ENCODE peak calls at places on chromosomes 13 and 19, in ten cellular contexts. G is body of pancreas, C is stomach, N is adrenal gland, V is esophagus muscularis mucosa, I is ovary, J is HepG2, O is upper lobe of left lung, W is right lobe of liver, B is Peyer's patch. L is an unnamed sample.

GRCh38 chr19:52007436-52007804 is 591 bp downstream of the ZNF615 start:
- DNase-seq in G (no peak), C (no peak), N (no peak), V (no peak), I (peak), J (no peak), O (no peak), W (no peak), B (no peak), L (no peak)

GRCh38 chr19:46076031-46076880 is 35.5 kb upstream of the IGFL4 start:
- DNase-seq in G (no peak), C (no peak), N (no peak), V (no peak), I (no peak), J (no peak), O (no peak), W (no peak), B (no peak), L (no peak)

GRCh38 chr13:31904941-31905824 is 126.4 kb upstream of the FRY start:
- DNase-seq in G (no peak), C (no peak), N (no peak), V (no peak), I (no peak), J (no peak), O (no peak), W (no peak), B (no peak), L (no peak)

GRCh38 chr19:33396701-33397535 is 23.4 kb downstream of the CEBPG start:
- DNase-seq in G (no peak), C (no peak), N (peak), V (no peak), I (no peak), J (peak), O (no peak), W (peak), B (no peak), L (no peak)

GRCh38 chr13:65342938-65343337 is 1887.2 kb downstream of the PCDH9 start:
- DNase-seq in G (no peak), C (no peak), N (no peak), V (no peak), I (no peak), J (no peak), O (no peak), W (no peak), B (no peak), L (no peak)

GRCh38 chr13:109494955-109495354 is 291.4 kb downstream of the IRS2 start:
- DNase-seq in G (no peak), C (no peak), N (no peak), V (no peak), I (no peak), J (no peak), O (no peak), W (no peak), B (no peak), L (no peak)

GRCh38 chr19:3770136-3771032 is 1.6 kb downstream of the RAX2 start:
- DNase-seq in G (no peak), C (no peak), N (no peak), V (no peak), I (no peak), J (no peak), O (no peak), W (no peak), B (no peak), L (no peak)

GRCh38 chr19:55447421-55448174 is 4.5 kb upstream of the SHISA7 start:
- DNase-seq in G (no peak), C (no peak), N (no peak), V (no peak), I (no peak), J (no peak), O (no peak), W (no peak), B (no peak), L (no peak)

GRCh38 chr19:34217952-34218817 is 36.2 kb upstream of the GARRE1 start:
- DNase-seq in G (no peak), C (peak), N (no peak), V (no peak), I (no peak), J (no peak), O (no peak), W (no peak), B (peak), L (peak)

GRCh38 chr13:103275079-103275478 is 208.9 kb upstream of the SLC10A2 start:
- DNase-seq in G (no peak), C (no peak), N (no peak), V (no peak), I (no peak), J (no peak), O (no peak), W (no peak), B (no peak), L (no peak)

GRCh38 chr13:49877629-49878218 is 58.4 kb downstream of the SPRYD7 start:
- DNase-seq in G (no peak), C (no peak), N (no peak), V (no peak), I (no peak), J (no peak), O (no peak), W (no peak), B (no peak), L (no peak)

GRCh38 chr13:99150575-99151370 is 49.9 kb upstream of the UBAC2 start:
- DNase-seq in G (no peak), C (no peak), N (no peak), V (no peak), I (no peak), J (no peak), O (no peak), W (no peak), B (no peak), L (no peak)

GRCh38 chr13:33353646-33354045 is 68.1 kb upstream of the STARD13 start:
- DNase-seq in G (no peak), C (no peak), N (no peak), V (no peak), I (no peak), J (no peak), O (no peak), W (no peak), B (no peak), L (no peak)

GRCh38 chr13:33352023-33352422 is 66.5 kb upstream of the STARD13 start:
- DNase-seq in G (no peak), C (no peak), N (no peak), V (no peak), I (no peak), J (peak), O (no peak), W (no peak), B (no peak), L (no peak)

GRCh38 chr13:33352520-33352919 is 67.0 kb upstream of the STARD13 start:
- DNase-seq in G (no peak), C (no peak), N (no peak), V (no peak), I (no peak), J (no peak), O (no peak), W (no peak), B (no peak), L (no peak)

GRCh38 chr13:33351324-33351723 is 65.8 kb upstream of the STARD13 start:
- DNase-seq in G (no peak), C (no peak), N (no peak), V (no peak), I (no peak), J (no peak), O (no peak), W (no peak), B (no peak), L (no peak)

DNA sequence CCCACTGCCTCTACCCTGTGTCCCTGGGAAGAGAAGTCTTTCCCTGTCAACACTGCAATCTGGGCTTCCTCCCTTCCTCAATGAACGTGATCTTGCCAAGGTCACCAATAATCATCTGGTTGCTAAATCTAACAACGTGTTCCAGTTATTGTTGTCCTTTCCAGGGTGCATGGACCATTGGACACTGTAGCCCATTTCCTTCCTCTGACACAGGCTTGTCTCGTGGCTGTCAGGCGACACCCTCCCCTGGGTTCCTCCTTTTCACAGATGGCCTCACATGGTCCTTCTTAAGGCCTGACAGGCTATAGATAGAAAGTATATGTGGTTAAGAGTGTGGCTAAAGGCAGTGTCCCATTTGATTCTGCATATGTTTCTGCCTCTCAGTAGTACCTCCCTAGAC is 67.7 kb upstream of the STARD13 start:
- DNase-seq in G (no peak), C (no peak), N (peak), V (peak), I (no peak), J (no peak), O (peak), W (peak), B (peak), L (no peak)
- TF ChIP-seq POLR2A in G (no peak), C (no peak), N (no peak), V (no peak), I (no peak), J (no peak), O (peak), W (peak), B (no peak), L (no peak)

GRCh38 chr13:114018461-114019055 is 44.7 kb upstream of the C13orf46 start:
- DNase-seq in G (no peak), C (no peak), N (no peak), V (no peak), I (no peak), J (no peak), O (no peak), W (no peak), B (no peak), L (no peak)

GRCh38 chr13:114016321-114017027 is 42.6 kb upstream of the C13orf46 start:
- DNase-seq in G (no peak), C (no peak), N (no peak), V (no peak), I (no peak), J (no peak), O (no peak), W (no peak), B (no peak), L (no peak)

GRCh38 chr13:114015608-114016295 is 41.9 kb upstream of the C13orf46 start:
- DNase-seq in G (no peak), C (peak), N (no peak), V (no peak), I (no peak), J (no peak), O (peak), W (no peak), B (no peak), L (no peak)

GRCh38 chr13:114017966-114018365 is 44.1 kb upstream of the C13orf46 start:
- DNase-seq in G (no peak), C (no peak), N (no peak), V (no peak), I (no peak), J (no peak), O (no peak), W (no peak), B (no peak), L (no peak)

DNA sequence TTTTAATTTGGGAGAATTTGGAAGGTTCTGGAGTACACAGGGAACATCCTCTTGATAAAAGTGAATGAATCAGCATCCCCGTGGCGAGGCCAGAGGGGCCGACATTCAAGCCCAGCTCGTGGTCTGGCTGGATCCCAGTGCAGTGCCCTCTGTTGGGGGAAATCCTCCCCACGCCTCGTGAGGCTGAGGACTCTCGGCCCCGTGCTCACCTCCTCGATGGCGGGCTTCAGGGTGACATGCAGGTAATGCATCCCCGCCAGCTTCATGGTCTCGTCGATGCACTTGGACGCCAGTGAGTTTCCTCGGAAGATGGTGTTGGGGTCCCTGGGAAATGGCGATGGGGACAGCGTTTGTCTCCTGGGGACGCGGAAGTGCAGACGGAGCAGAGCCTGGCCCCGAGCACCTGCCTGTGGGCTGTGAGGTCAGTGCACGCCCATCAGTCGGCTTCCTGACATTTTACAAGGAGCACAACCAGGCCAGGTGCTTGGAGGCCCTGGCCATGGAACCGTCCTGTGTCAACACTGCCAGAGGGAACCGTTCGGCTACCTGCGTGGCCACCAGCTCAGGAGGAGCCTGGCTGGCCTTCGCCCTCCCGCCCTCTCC is 43.3 kb upstream of the C13orf46 start:
- DNase-seq in G (no peak), C (no peak), N (no peak), V (no peak), I (no peak), J (no peak), O (no peak), W (no peak), B (no peak), L (no peak)
- TF ChIP-seq CTCF in G (no peak), C (no peak), N (no peak), V (no peak), I (no peak), J (peak), O (no peak), W (no peak), B (no peak), L (no peak)

GRCh38 chr19:18650468-18651001 is 13.7 kb downstream of the KLHL26 start:
- DNase-seq in G (peak), C (peak), N (peak), V (peak), I (peak), J (no peak), O (no peak), W (no peak), B (no peak), L (peak)
- TF ChIP-seq POLR2A in G (no peak), C (no peak), N (no peak), V (no peak), I (peak), J (no peak), O (no peak), W (no peak), B (no peak), L (no peak)

DNA sequence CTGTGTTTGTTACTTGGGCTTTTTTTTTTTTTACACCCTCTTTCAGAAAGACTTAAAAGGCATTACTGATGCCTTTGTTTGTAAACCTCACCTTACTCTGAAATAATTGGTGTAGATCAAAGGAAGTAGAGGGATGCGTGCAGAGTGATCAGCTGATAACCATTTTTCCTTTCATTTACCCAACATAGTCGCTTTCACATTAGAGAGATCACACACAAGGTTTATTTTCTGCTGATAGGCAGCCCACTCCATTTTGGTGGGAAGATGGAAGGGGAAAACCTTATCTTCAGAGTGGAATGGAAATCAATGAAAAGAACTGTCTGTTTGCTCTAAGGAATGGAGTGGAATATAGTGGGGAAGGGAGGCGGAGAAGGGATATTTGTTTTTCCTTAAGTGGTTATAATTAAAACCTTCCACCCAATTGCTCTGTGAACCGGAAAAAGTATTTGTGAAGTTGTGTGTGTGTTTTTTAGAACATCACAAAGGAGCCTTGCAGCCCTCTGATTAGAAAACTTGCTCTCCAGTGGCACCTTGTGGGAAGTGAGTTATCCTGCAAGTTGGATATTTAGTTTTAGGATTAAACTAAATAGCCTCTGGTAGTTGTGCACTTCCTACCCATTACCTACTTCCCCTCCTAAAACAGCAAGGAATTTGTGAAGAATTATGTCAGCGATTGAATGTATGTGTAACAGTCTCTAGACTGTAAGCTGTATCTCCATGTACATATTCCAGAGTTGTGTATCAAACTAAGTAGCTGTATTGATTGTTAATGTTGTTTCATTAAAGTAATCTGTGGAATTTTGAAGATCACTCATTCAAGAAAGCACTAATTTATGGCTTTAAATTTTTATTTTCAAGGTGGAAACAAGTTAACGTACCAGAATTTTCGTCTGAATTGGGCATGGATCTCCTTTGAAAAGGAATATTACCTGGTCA is 76.8 kb downstream of the FREM2 start:
- DNase-seq in G (peak), C (no peak), N (peak), V (no peak), I (no peak), J (peak), O (peak), W (no peak), B (no peak), L (no peak)
- TF ChIP-seq CTCF in G (peak), C (peak), N (peak), V (peak), I (peak), J (peak), O (peak), W (peak), B (peak), L (peak)

GRCh38 chr19:20661150-20661819 is at the start of gene ZNF626:
- DNase-seq in G (peak), C (peak), N (peak), V (peak), I (peak), J (peak), O (peak), W (peak), B (peak), L (peak)
- TF ChIP-seq POLR2A in G (peak), C (peak), N (peak), V (peak), I (peak), J (peak), O (peak), W (peak), B (peak), L (peak)

DNA sequence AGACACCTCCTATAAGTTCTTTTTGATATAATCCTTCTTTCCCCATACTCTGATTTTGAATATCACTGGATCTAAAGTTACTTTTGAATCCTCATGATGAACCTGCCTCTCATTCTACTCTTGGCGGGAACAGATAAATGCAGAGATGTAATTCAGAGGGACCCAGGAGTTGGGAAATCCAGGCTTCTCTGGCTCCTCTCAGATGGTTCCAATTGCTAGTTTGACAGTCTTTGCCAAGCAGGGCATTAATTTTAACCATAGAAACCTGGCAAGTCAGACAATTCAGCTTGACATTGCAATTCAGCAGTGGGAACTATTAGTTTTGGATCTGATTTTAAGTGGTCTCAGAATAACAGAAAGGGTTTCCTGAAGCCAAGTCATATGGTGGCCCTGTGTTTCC is 67.3 kb upstream of the KLF12 start:
- DNase-seq in G (no peak), C (no peak), N (no peak), V (no peak), I (no peak), J (no peak), O (no peak), W (no peak), B (no peak), L (no peak)
- TF ChIP-seq CTCF in G (no peak), C (no peak), N (no peak), V (no peak), I (no peak), J (no peak), O (no peak), W (no peak), B (no peak), L (no peak)

DNA sequence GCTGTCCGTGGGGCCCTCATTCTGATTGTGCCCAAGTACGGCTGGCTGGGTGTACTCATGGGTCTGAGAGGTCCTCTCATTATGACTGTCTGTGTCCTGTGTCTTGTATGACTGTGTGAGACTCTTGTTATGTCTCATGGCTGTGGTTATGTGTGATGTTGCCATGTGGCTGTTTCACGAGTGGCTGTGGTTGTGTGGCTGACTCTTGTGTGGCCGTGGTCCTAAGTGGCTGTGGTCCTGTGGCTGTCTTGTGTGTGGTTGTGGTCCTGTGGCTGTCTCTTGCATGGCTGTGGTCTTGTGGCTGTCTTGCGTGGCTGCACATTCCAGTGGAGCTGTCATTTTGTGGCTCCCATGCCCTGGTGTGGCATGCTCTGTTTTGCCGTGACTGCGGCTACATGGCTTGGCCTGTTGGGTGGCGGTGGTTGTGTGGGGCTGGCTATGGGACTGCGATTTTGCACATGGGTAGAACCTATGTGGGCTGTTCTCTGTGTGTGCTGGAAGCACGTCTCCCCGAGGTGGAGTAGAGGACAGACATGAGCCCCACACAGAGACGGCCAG is 2.5 kb downstream of the LYL1 start:
- DNase-seq in G (no peak), C (no peak), N (no peak), V (no peak), I (peak), J (no peak), O (peak), W (no peak), B (peak), L (no peak)
- TF ChIP-seq POLR2A in G (no peak), C (no peak), N (no peak), V (no peak), I (no peak), J (no peak), O (no peak), W (no peak), B (no peak), L (no peak)

DNA sequence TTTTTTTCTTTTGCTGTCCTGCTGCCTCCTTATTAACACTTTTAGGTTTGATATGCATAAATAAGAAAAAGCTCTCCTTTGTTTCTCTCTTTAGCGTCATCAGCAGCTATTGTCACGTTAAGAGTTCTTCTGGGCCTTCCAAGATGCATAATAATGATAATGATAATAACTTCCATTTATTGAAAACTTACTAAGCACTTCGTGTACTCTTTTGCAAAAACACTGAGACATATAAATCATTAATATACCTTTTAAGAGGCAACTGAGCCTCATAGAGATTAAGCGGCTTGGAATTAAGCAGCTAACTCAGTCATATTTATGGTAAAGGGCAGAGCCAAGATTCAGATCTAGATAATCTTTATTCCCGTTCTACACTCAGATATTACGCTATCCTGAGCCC is 1105.1 kb downstream of the OLFM4 start:
- DNase-seq in G (no peak), C (no peak), N (no peak), V (no peak), I (no peak), J (no peak), O (no peak), W (no peak), B (no peak), L (no peak)
- TF ChIP-seq CTCF in G (no peak), C (no peak), N (no peak), V (no peak), I (no peak), J (no peak), O (no peak), W (no peak), B (no peak), L (no peak)